ENCODE peak calls at places on chromosomes 12 and 14, in seven cellular contexts. N is GM23248, K is iPS DF 6.9, G is fibroblast of lung, Q is thoracic aorta, P is stomach, S is mucosa of descending colon. F is an unnamed sample. For H3K4me1, the result is how much of the 10 kb centered on the place peaks cover.

GRCh38 chr14:74535756-74536325 is 42.3 kb downstream of the ISCA2 start:
- DNase-seq in G (no peak), N (no peak), K (no peak), Q (no peak), P (no peak), S (no peak), F (no peak)

GRCh38 chr14:27553820-27554219 is 956.0 kb upstream of the NOVA1 start:
- DNase-seq in K (peak), Q (no peak), S (no peak), G (peak), N (no peak), P (no peak), F (peak)

GRCh38 chr14:101767618-101768362 is 6.3 kb downstream of the PPP2R5C start:
- DNase-seq in P (no peak), K (no peak), S (no peak), G (no peak), Q (no peak), N (no peak), F (no peak)

GRCh38 chr14:22200977-22201605 is 387.9 kb downstream of the DAD1 start:
- DNase-seq in K (peak), P (no peak), S (no peak), Q (no peak), N (peak), G (peak), F (peak)

GRCh38 chr12:18165422-18165871 is 75.5 kb upstream of the RERGL start:
- DNase-seq in Q (no peak), S (no peak), K (no peak), G (peak), P (no peak), N (peak), F (no peak)

GRCh38 chr12:70365648-70366518 is at the start of gene KCNMB4:
- DNase-seq in G (peak), Q (no peak), K (no peak), P (peak), S (peak), N (peak), F (peak)

GRCh38 chr14:106821119-106821518 is 1294.7 kb downstream of the TMEM121 start:
- DNase-seq in K (no peak), G (no peak), Q (no peak), N (no peak), P (no peak), S (no peak), F (no peak)

GRCh38 chr14:99261916-99262787 is 9.8 kb downstream of the BCL11B start:
- DNase-seq in N (no peak), G (no peak), P (peak), K (no peak), Q (no peak), S (no peak), F (peak)

GRCh38 chr12:54439521-54440255 is 20.6 kb upstream of the ITGA5 start:
- DNase-seq in S (no peak), K (no peak), P (no peak), N (peak), G (peak), Q (no peak), F (peak)

GRCh38 chr12:57147641-57147944 is 174 bp upstream of the LRP1-AS start:
- DNase-seq in Q (no peak), S (no peak), G (peak), K (no peak), N (peak), P (no peak), F (no peak)

GRCh38 chr14:23639891-23640523 is 3.8 kb downstream of the DHRS2 start:
- DNase-seq in N (peak), Q (no peak), K (no peak), P (no peak), G (no peak), S (no peak), F (no peak)

GRCh38 chr14:104865069-104865630 is at the start of gene CEP170B:
- DNase-seq in Q (no peak), P (peak), K (no peak), G (peak), S (peak), N (peak), F (peak)

GRCh38 chr12:106861984-106862894 is 87.8 kb downstream of the RIC8B start:
- DNase-seq in P (no peak), Q (no peak), G (peak), S (no peak), N (peak), K (no peak), F (no peak)

GRCh38 chr14:97713023-97713422 is 915.8 kb downstream of the VRK1 start:
- DNase-seq in Q (no peak), P (no peak), G (no peak), K (no peak), S (no peak), N (peak), F (peak)

GRCh38 chr12:87259405-87259804 is 769.8 kb downstream of the C12orf50 start:
- DNase-seq in Q (no peak), N (no peak), G (peak), P (no peak), K (no peak), S (no peak), F (no peak)

DNA sequence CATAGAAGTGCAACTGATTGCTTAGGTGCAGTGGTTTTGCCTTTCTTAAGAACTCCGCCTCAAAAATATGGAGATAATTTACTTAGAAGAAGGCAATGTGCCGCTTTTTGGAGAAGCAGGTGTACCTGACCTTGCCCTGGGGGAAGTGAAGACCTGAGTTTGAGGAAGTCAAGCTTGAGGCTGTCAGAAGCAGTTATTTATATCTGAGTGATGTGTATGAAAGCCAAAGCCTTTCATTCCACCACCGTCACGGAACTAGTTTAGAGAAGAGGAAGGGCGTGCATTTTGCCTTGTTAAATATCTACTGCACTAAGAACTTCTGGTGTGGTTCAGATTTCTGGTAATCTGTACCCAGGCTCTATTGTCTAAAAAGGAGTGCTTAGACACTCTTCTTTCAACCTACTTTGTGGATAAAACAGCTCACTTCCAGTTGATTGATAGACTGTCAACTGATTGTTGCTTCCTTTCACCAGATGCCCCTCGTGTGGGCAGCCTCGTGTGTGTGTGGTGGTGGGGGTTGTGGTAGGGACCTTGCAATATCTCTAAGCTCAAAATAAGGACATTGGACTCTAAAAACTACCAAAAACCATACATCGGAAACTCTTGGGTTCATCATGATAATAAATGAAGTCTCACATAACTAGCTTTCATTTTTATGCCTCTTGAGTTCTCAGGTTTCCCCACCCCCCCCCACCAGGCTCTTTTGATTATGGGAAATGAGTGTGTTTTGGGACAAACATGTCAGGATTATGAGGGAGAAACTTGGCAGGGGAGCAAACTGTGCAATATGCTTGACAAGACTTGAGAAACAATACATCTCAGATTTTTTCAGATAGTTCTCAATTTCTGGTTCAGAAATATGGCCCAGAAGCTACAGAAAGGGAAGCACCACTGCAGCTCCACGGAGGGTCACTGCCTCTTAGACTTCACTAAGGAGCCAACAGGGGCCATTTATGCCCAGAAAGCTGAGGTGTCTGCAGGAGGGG is 78.6 kb downstream of the ARF6 start:
- DNase-seq in G (peak), Q (no peak), N (no peak), P (no peak), K (no peak), S (no peak), F (peak)
- H3K4me1 ChIP-seq in G (under half), Q (half or more), N (half or more), P (half or more), K (under half), S (half or more), F (under half)

GRCh38 chr14:68508581-68508980 is 284.3 kb downstream of the ZFP36L1 start:
- DNase-seq in S (no peak), P (no peak), K (no peak), G (no peak), N (no peak), Q (no peak), F (no peak)

GRCh38 chr14:68510201-68510600 is 282.7 kb downstream of the ZFP36L1 start:
- DNase-seq in K (no peak), N (peak), G (peak), S (no peak), Q (peak), P (no peak), F (peak)

GRCh38 chr14:68507544-68508081 is 285.3 kb downstream of the ZFP36L1 start:
- DNase-seq in P (no peak), G (no peak), S (no peak), K (no peak), N (no peak), Q (no peak), F (no peak)

GRCh38 chr14:68510951-68511726 is 281.7 kb downstream of the ZFP36L1 start:
- DNase-seq in G (no peak), K (no peak), N (peak), Q (no peak), P (no peak), S (no peak), F (no peak)

DNA sequence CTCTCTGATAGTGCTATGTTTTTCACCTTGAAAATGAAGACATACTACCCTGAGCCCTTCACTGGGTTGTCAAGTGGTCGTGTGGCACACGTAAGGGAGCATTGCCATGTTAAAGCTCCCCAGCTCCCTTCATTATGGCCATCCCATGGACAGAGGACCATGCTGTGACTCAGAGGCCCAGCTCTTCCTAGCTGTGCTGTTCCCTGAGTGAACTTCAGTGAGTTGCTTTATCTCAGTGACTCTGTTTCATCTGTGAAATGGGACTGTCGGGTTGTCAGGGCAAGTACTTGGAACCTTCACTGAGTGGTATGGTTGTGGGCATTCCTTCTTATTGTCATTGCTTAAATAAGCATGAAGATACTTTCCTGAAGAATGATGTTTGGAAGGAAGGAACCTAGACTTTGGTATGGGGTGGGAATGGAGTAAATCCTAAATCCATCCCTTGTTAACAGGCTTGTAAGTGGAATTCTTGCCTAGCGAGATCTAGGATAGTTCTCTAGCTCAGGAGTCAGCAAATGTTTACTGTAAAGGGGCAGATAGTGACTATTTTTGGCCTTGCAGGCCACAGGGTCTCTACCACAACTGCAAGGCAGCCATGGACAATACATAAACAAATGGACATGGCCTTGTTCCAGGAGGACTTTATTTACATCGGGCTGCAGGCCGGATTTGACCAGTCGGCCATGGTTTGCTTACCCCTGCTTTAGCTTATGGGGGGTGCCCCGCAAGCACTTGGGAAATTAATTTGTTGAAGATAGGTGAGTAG is 283.5 kb downstream of the ZFP36L1 start:
- DNase-seq in S (no peak), K (no peak), N (no peak), Q (no peak), P (no peak), G (peak), F (no peak)
- H3K4me1 ChIP-seq in S (under half), K (under half), N (half or more), Q (half or more), P (half or more), G (under half), F (under half)

DNA sequence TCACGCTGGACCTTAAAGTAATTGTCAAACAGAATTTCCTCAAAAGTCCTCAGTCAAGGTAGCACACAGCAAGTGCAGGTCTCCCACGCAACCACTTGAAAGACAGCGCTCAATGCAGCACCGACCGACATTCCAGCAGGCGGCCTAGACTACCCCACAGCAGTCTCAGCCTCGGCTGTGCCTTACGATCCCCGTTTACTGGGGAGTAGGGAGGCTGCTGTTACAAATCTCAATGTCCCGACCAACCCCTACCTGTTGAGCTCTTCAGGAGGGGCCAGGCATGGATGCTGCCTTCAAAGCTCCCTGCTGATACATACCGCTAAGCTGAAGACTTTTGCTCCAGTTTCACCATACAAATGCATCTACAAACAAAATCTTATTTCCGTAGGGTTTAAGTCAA is 21.8 kb downstream of the VPS37B start:
- DNase-seq in P (peak), K (no peak), N (no peak), G (no peak), S (peak), Q (no peak), F (no peak)
- H3K4me1 ChIP-seq in P (half or more), K (under half), N (under half), G (under half), S (half or more), Q (under half), F (half or more)

DNA sequence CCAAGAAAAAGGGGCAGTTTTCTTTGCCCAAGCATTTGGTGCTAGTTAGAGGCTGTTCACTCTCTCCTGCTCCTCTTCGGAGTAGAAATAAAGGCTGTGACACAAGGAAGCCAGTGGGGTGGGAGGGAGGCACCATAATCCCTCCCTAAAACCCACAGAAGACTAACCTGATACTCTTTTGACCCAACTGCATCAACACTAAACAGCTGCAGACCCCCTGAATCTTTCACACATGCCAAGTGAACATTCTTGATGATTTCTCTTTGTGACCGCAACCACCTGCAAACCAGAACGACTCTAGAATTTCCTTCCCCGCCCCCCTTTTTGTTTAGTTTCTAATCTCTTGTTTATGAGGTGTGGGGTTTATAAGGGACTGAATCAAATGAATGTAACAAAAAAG is 175.8 kb upstream of the BCL2L14 start:
- DNase-seq in G (no peak), P (no peak), K (no peak), N (no peak), S (no peak), Q (no peak), F (no peak)
- H3K4me1 ChIP-seq in G (under half), P (under half), K (under half), N (under half), S (under half), Q (under half), F (under half)

F was measured in A673.